ENCODE peak calls at places on chromosomes 7 and 10, in four cellular contexts. One of them, this sample, is unnamed.

GRCh38 chr7:80039255-80039884 is 95.3 kb upstream of the GNAI1 start:
- DNase-seq in astrocyte of the cerebellum: no peak
- DNase-seq in osteoblast: no peak
- DNase-seq in neural progenitor cell: no peak
- DNase-seq in this sample: no peak

GRCh38 chr7:45938626-45939302 is 17.7 kb upstream of the IGFBP3 start:
- DNase-seq in astrocyte of the cerebellum: no peak
- DNase-seq in osteoblast: no peak
- DNase-seq in neural progenitor cell: peak
- DNase-seq in this sample: no peak

GRCh38 chr10:102310356-102311024 is 65.2 kb downstream of the GBF1 start:
- DNase-seq in astrocyte of the cerebellum: peak
- DNase-seq in osteoblast: peak
- DNase-seq in neural progenitor cell: no peak
- DNase-seq in this sample: no peak

GRCh38 chr7:134320201-134320600 is 3.5 kb upstream of the SLC35B4 start:
- DNase-seq in astrocyte of the cerebellum: no peak
- DNase-seq in osteoblast: no peak
- DNase-seq in neural progenitor cell: no peak
- DNase-seq in this sample: no peak

GRCh38 chr7:69189406-69189805 is 408.9 kb upstream of the AUTS2 start:
- DNase-seq in astrocyte of the cerebellum: no peak
- DNase-seq in osteoblast: no peak
- DNase-seq in neural progenitor cell: no peak
- DNase-seq in this sample: no peak

GRCh38 chr10:3090914-3091313 is 23.6 kb downstream of the PFKP start:
- DNase-seq in astrocyte of the cerebellum: peak
- DNase-seq in osteoblast: no peak
- DNase-seq in neural progenitor cell: peak
- DNase-seq in this sample: no peak

GRCh38 chr7:220151-220841 is 27.9 kb downstream of the FAM20C start:
- DNase-seq in astrocyte of the cerebellum: no peak
- DNase-seq in osteoblast: no peak
- DNase-seq in neural progenitor cell: peak
- DNase-seq in this sample: no peak

GRCh38 chr10:3829193-3830050 is 44.4 kb upstream of the KLF6 start:
- DNase-seq in astrocyte of the cerebellum: no peak
- DNase-seq in osteoblast: no peak
- DNase-seq in neural progenitor cell: peak
- DNase-seq in this sample: no peak

GRCh38 chr10:19412531-19412930 is 363.9 kb downstream of the MALRD1 start:
- DNase-seq in astrocyte of the cerebellum: peak
- DNase-seq in osteoblast: peak
- DNase-seq in neural progenitor cell: peak
- DNase-seq in this sample: no peak

GRCh38 chr10:132028706-132029105 is 37.0 kb upstream of the JAKMIP3 start:
- DNase-seq in astrocyte of the cerebellum: no peak
- DNase-seq in osteoblast: peak
- DNase-seq in neural progenitor cell: no peak
- DNase-seq in this sample: no peak

GRCh38 chr7:117825132-117825531 is 48.1 kb downstream of the CTTNBP2 start:
- DNase-seq in astrocyte of the cerebellum: no peak
- DNase-seq in osteoblast: no peak
- DNase-seq in neural progenitor cell: no peak
- DNase-seq in this sample: no peak

GRCh38 chr10:86545097-86545496 is 23.5 kb upstream of the WAPL start:
- DNase-seq in astrocyte of the cerebellum: no peak
- DNase-seq in osteoblast: no peak
- DNase-seq in neural progenitor cell: no peak
- DNase-seq in this sample: no peak

GRCh38 chr7:20316706-20317105 is 14.0 kb upstream of the ITGB8 start:
- DNase-seq in astrocyte of the cerebellum: no peak
- DNase-seq in osteoblast: no peak
- DNase-seq in neural progenitor cell: no peak
- DNase-seq in this sample: no peak

GRCh38 chr7:38451840-38452239 is 178.4 kb upstream of the TARP start:
- DNase-seq in astrocyte of the cerebellum: peak
- DNase-seq in osteoblast: no peak
- DNase-seq in neural progenitor cell: peak
- DNase-seq in this sample: no peak

GRCh38 chr10:15116225-15116624 is 19.1 kb downstream of the RPP38 start:
- DNase-seq in astrocyte of the cerebellum: no peak
- DNase-seq in osteoblast: no peak
- DNase-seq in neural progenitor cell: no peak
- DNase-seq in this sample: no peak

GRCh38 chr7:80515298-80515697 is 3.4 kb upstream of the GNAT3 start:
- DNase-seq in astrocyte of the cerebellum: no peak
- DNase-seq in osteoblast: no peak
- DNase-seq in neural progenitor cell: no peak
- DNase-seq in this sample: no peak

GRCh38 chr10:35421553-35422178 is 85.4 kb downstream of the CCNY start:
- DNase-seq in astrocyte of the cerebellum: peak
- DNase-seq in osteoblast: peak
- DNase-seq in neural progenitor cell: no peak
- DNase-seq in this sample: peak

GRCh38 chr7:35605760-35606159 is 89.2 kb downstream of the HERPUD2 start:
- DNase-seq in astrocyte of the cerebellum: peak
- DNase-seq in osteoblast: peak
- DNase-seq in neural progenitor cell: no peak
- DNase-seq in this sample: peak

GRCh38 chr10:86391986-86392722 is 25.6 kb upstream of the GRID1 start:
- DNase-seq in astrocyte of the cerebellum: no peak
- DNase-seq in osteoblast: peak
- DNase-seq in neural progenitor cell: no peak
- DNase-seq in this sample: no peak

GRCh38 chr7:64887756-64888508 is 15.1 kb upstream of the ZNF273 start:
- DNase-seq in astrocyte of the cerebellum: no peak
- DNase-seq in osteoblast: no peak
- DNase-seq in neural progenitor cell: peak
- DNase-seq in this sample: no peak

GRCh38 chr7:111137296-111138195 is 46.6 kb downstream of the LRRN3 start:
- DNase-seq in astrocyte of the cerebellum: no peak
- DNase-seq in osteoblast: no peak
- DNase-seq in neural progenitor cell: peak
- DNase-seq in this sample: no peak

GRCh38 chr10:50326757-50327701 is 75.7 kb upstream of the ASAH2 start:
- DNase-seq in astrocyte of the cerebellum: peak
- DNase-seq in osteoblast: peak
- DNase-seq in neural progenitor cell: no peak
- DNase-seq in this sample: peak

GRCh38 chr7:104861729-104862128 is 152.3 kb upstream of the KMT2E start:
- DNase-seq in astrocyte of the cerebellum: no peak
- DNase-seq in osteoblast: no peak
- DNase-seq in neural progenitor cell: no peak
- DNase-seq in this sample: no peak

GRCh38 chr7:104859754-104860426 is 154.1 kb upstream of the KMT2E start:
- DNase-seq in astrocyte of the cerebellum: no peak
- DNase-seq in osteoblast: no peak
- DNase-seq in neural progenitor cell: no peak
- DNase-seq in this sample: no peak

GRCh38 chr7:104857458-104858425 is 156.3 kb upstream of the KMT2E start:
- DNase-seq in astrocyte of the cerebellum: no peak
- DNase-seq in osteoblast: no peak
- DNase-seq in neural progenitor cell: no peak
- DNase-seq in this sample: no peak

GRCh38 chr7:104862719-104863118 is 151.3 kb upstream of the KMT2E start:
- DNase-seq in astrocyte of the cerebellum: no peak
- DNase-seq in osteoblast: no peak
- DNase-seq in neural progenitor cell: peak
- DNase-seq in this sample: no peak
- TF ChIP-seq CTCF in astrocyte of the cerebellum: peak
- TF ChIP-seq CTCF in osteoblast: peak
- TF ChIP-seq CTCF in neural progenitor cell: peak
- TF ChIP-seq CTCF in this sample: peak

GRCh38 chr7:157278791-157279678 is 57.8 kb upstream of the DNAJB6 start:
- DNase-seq in astrocyte of the cerebellum: no peak
- DNase-seq in osteoblast: peak
- DNase-seq in neural progenitor cell: no peak
- DNase-seq in this sample: no peak
- H3K4me3 ChIP-seq in astrocyte of the cerebellum: peak
- H3K4me3 ChIP-seq in osteoblast: peak
- H3K4me3 ChIP-seq in neural progenitor cell: no peak
- H3K4me3 ChIP-seq in this sample: peak

GRCh38 chr10:123044391-123044790 is 35.6 kb downstream of the ACADSB start:
- DNase-seq in astrocyte of the cerebellum: peak
- DNase-seq in osteoblast: no peak
- DNase-seq in neural progenitor cell: no peak
- DNase-seq in this sample: no peak
- TF ChIP-seq CTCF in astrocyte of the cerebellum: no peak
- TF ChIP-seq CTCF in osteoblast: no peak
- TF ChIP-seq CTCF in neural progenitor cell: peak
- TF ChIP-seq CTCF in this sample: no peak

DNA sequence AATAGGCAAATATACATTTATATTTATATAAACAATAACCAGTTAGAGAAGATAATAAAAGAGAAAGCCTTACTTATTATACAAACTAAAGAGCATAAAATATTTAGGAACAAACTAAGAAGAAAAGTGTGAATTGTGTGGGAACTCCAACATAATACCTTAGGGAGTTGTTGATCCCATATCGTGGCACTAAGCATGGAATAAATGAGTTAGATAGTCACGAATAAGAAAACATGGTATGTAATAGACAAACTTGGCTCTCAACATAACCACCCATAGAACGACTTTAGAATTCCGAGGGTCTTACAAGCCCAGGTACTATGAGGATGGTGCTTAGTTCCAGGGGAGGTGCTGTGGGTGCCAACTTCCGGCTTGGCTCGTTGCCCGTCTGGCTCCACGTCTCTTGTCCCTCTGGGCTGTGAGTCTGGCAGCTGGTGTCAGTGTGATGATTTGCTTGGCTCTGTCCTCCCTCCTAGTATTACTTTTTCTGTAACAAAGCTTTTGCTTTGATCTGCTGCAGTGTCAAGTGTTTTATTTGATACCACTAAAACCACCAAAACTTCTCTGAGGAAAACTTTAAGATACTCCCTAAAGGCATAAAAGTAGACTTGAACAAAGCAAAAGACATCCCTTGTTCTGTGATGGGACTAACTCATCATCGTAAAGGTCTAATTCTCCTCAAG is 9.5 kb upstream of the RBM20 start:
- DNase-seq in astrocyte of the cerebellum: no peak
- DNase-seq in osteoblast: no peak
- DNase-seq in neural progenitor cell: no peak
- DNase-seq in this sample: no peak
- H3K4me3 ChIP-seq in astrocyte of the cerebellum: no peak
- H3K4me3 ChIP-seq in osteoblast: no peak
- H3K4me3 ChIP-seq in neural progenitor cell: no peak
- H3K4me3 ChIP-seq in this sample: no peak

DNA sequence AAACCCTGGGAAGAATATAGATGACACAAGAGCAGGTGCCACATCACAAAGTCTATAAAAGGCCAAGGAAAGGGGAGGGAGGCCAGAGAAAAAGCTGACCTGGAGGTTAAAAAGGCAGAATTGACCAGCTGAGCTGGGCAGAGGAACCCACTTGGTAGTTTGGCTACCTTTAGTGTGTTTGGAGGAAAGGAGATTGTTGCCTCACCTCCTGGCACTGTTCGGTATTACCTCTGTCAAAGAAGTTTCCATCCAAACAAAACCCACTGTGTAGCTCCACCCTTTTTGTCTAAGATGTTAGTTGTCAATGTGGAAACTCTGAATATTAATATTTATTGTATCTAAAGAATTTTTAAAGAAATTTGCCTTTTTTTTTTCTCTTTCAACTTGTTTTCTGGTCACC is 23.4 kb downstream of the ENTPD7 start:
- DNase-seq in astrocyte of the cerebellum: no peak
- DNase-seq in osteoblast: no peak
- DNase-seq in neural progenitor cell: no peak
- DNase-seq in this sample: no peak
- TF ChIP-seq CTCF in astrocyte of the cerebellum: peak
- TF ChIP-seq CTCF in osteoblast: no peak
- TF ChIP-seq CTCF in neural progenitor cell: peak
- TF ChIP-seq CTCF in this sample: no peak

GRCh38 chr10:75404023-75404334 is 2.4 kb upstream of the ZNF503 start:
- DNase-seq in astrocyte of the cerebellum: no peak
- DNase-seq in osteoblast: peak
- DNase-seq in neural progenitor cell: no peak
- DNase-seq in this sample: no peak
- H3K4me3 ChIP-seq in astrocyte of the cerebellum: peak
- H3K4me3 ChIP-seq in osteoblast: peak
- H3K4me3 ChIP-seq in neural progenitor cell: peak
- H3K4me3 ChIP-seq in this sample: no peak